ENCODE peak calls at places on chromosome 3, in five cellular contexts. S, E, B, Y and U are unnamed samples.

GRCh38 chr3:103169289-103169688 is 734.5 kb downstream of the ZPLD1 start:
- DNase-seq in B (no peak), Y (no peak), E (no peak), S (no peak), U (no peak)

GRCh38 chr3:47850062-47850802 is 47.3 kb downstream of the DHX30 start:
- DNase-seq in Y (no peak), B (no peak), S (no peak), E (no peak), U (no peak)

GRCh38 chr3:79769234-79769633 is 1.4 kb upstream of the ROBO1 start:
- DNase-seq in E (no peak), S (no peak), Y (no peak), B (no peak), U (no peak)

GRCh38 chr3:194592798-194593752 is 40.1 kb downstream of the TMEM44 start:
- DNase-seq in S (no peak), Y (no peak), E (peak; percentile 8), B (no peak), U (no peak)

GRCh38 chr3:78873641-78874040 is 894.2 kb downstream of the ROBO1 start:
- DNase-seq in B (no peak), E (no peak), S (no peak), Y (no peak), U (no peak)

GRCh38 chr3:61110576-61110975 is 140.7 kb downstream of the FHIT start:
- DNase-seq in S (no peak), E (no peak), Y (no peak), B (no peak), U (no peak)

GRCh38 chr3:18778094-18778493 is 353.0 kb upstream of the SATB1 start:
- DNase-seq in S (no peak), Y (no peak), E (no peak), B (no peak), U (no peak)

GRCh38 chr3:184230081-184230602 is 757 bp downstream of the VWA5B2 start:
- DNase-seq in E (peak; percentile 63), B (no peak), Y (peak; percentile 59), S (no peak), U (no peak)

GRCh38 chr3:9080165-9080564 is 116.9 kb upstream of the RAD18 start:
- DNase-seq in S (no peak), Y (no peak), B (no peak), E (no peak), U (no peak)

GRCh38 chr3:9079674-9080073 is 116.4 kb upstream of the RAD18 start:
- DNase-seq in Y (no peak), E (no peak), S (no peak), B (no peak), U (no peak)

GRCh38 chr3:9076985-9077384 is 113.7 kb upstream of the RAD18 start:
- DNase-seq in B (no peak), E (no peak), Y (no peak), S (no peak), U (no peak)

GRCh38 chr3:9081201-9081818 is 118.0 kb upstream of the RAD18 start:
- DNase-seq in S (no peak), E (no peak), Y (no peak), B (no peak), U (no peak)

GRCh38 chr3:9078561-9079240 is 115.4 kb upstream of the RAD18 start:
- DNase-seq in B (no peak), Y (no peak), E (no peak), S (no peak), U (no peak)
- TF ChIP-seq CTCF in B (no peak), Y (peak; percentile 57), E (no peak), S (no peak), U (no peak)

DNA sequence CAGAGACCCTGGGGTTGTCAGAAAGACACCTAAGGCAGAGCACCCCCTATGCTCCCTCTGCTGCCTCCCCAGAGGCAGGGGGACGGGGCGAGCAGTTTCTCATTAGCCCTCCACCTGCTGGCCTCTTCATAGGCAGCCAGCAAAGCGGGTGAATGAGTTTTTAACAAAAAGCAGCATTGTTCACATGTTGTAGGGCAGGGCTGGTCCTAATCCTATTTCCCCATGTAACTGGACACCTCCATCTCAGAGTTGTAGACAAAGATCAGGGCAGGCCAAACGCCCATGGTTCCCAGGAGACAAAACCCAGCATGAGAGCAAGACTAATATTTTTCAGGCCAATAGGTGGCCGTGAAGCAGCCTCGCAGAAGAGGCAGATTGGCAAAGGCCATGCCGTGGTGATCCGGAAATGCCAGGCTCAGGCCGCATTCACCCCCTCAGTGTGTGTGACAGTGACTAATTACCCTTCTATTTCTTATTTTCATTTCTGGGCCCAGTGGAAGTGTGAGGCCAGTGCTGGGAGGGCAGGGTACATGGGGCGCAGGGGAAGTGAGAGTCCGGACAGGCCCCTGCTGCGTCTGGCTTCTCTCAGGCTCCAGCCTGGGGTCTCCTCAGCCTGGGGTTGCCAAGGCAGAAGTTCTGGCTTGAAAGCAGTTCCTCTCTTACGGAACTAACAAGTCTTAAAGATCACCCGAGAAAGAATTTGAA is 64.7 kb downstream of the BOC start:
- DNase-seq in S (no peak), E (no peak), Y (no peak), B (peak; percentile 48), U (no peak)
- TF ChIP-seq CTCF in S (peak; percentile 31), E (no peak), Y (peak; percentile 44), B (no peak), U (no peak)

DNA sequence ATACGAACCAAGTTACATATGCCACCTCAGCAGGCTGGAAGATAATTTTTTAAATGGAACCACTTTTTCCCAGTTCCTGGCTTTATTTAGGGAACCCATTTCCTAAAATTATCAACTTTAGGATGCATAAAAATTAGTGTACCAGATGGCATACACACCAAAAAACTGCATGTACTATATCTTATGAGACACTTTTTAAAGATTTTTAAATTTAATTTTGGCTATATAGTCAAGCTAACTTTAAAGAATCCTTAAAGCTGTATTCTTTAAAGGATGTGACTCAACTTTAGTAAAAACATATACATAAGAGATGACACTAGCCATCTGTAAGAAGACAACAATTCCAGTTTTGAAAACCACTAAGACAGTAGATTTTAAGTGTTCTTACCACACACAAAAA is 23.5 kb upstream of the SETMAR start:
- DNase-seq in E (no peak), S (no peak), B (no peak), Y (no peak), U (no peak)
- TF ChIP-seq CTCF in E (no peak), S (no peak), B (no peak), Y (no peak), U (no peak)

DNA sequence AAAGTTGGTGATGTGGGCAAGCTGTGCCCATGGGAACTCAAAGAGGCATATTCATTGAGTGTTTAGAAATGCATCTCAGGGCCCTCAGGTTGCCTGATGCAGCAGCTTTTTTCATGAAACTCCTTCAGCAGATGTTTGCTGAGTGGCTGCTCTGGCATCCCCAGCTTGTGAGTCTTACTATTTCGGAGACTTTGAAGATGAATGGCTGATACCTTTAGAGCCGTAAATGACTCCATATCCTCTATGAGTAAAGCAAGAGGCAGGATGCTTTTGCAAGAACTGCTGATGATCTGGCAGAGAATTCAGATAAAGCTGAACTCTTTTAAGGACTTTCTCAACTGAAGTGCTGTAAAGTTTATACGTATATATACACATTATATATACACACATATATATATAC is 384.3 kb downstream of the CACNA2D3 start:
- DNase-seq in B (no peak), S (no peak), Y (no peak), E (no peak), U (no peak)
- TF ChIP-seq CTCF in B (no peak), S (no peak), Y (no peak), E (no peak), U (no peak)

GRCh38 chr3:62557450-62557849 is 184.1 kb upstream of the FEZF2 start:
- DNase-seq in E (no peak), B (no peak), S (no peak), Y (no peak), U (no peak)

GRCh38 chr3:62562017-62562416 is 188.7 kb upstream of the FEZF2 start:
- DNase-seq in E (no peak), Y (no peak), B (no peak), S (no peak), U (no peak)

GRCh38 chr3:62558549-62559112 is 185.3 kb upstream of the FEZF2 start:
- DNase-seq in S (no peak), E (no peak), B (no peak), Y (no peak), U (no peak)

GRCh38 chr3:62557983-62558382 is 184.6 kb upstream of the FEZF2 start:
- DNase-seq in B (no peak), S (no peak), Y (no peak), E (no peak), U (no peak)

DNA sequence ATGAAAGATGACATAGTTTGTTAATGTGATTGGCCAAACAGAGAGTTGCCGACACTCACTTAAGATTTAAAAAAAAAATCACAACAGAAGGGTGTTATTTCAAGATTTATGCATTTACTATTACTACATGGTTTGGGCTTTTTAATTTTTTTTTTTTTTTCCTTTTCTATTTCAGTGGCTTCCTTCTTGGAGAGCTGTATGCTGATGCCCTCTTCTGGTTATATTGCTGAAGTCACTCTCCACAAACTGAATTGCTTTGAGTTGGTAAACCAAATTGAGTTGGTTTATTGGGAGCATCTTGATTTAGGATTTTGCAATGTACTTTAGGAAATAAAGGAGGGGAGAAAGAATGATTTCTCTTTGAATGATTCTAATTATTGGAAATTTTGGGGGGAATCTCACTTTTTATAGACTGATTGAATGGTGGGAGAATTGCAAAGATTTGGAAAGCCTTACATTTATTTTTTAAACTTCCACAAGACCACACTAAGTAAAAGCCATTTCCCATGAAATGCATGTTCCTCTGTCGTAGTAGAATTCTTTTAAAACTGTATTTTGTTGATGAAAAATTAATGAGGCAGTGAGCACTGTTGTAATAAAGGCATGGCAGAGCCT is 186.6 kb upstream of the FEZF2 start:
- DNase-seq in B (no peak), S (no peak), E (no peak), Y (no peak), U (no peak)
- TF ChIP-seq CTCF in B (no peak), S (peak; percentile 40), E (no peak), Y (peak; percentile 60), U (no peak)

DNA sequence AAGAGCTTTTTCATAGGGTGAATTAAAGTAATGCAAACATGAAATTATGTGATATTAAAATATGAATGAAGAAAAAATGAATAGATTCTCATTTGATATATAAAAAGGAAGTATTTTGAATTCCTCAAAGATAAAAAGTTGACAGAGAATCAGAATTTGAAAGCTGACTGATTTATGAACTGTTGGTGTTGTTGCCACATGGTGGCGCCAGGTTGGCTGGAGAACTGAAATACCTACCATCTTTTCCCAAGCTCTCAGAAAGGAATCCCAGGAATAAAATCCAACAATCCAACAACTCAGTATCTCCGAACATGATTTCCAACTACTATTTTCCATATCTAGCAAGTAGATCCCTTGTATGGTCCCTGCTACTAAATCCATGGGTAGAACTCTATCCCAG is 3.1 kb downstream of the MYRIP start:
- DNase-seq in B (no peak), S (no peak), Y (no peak), E (no peak), U (no peak)
- TF ChIP-seq CTCF in B (no peak), S (no peak), Y (peak; percentile 56), E (no peak), U (no peak)

GRCh38 chr3:123261666-123262065 is 59.9 kb downstream of the SEC22A start:
- DNase-seq in E (no peak), S (no peak), Y (no peak), B (no peak), U (no peak)

GRCh38 chr3:123258359-123258758 is 56.6 kb downstream of the SEC22A start:
- DNase-seq in Y (no peak), E (no peak), S (no peak), B (no peak), U (no peak)

GRCh38 chr3:123256256-123256655 is 54.5 kb downstream of the SEC22A start:
- DNase-seq in S (no peak), E (no peak), B (no peak), Y (no peak), U (no peak)

GRCh38 chr3:123262226-123262625 is 60.5 kb downstream of the SEC22A start:
- DNase-seq in S (no peak), B (no peak), E (no peak), Y (no peak), U (no peak)

GRCh38 chr3:123258811-123259420 is 57.2 kb downstream of the SEC22A start:
- DNase-seq in E (no peak), S (no peak), B (no peak), Y (no peak), U (no peak)
- TF ChIP-seq CTCF in E (peak; percentile 21), S (peak; percentile 29), B (peak; percentile 64), Y (peak; percentile 62), U (no peak)